ENCODE peak calls at places on chromosomes 1 and 21, in five cellular contexts. One of them, this sample, is unnamed. For H3K4me1, the result is how much of the 10 kb centered on the place peaks cover.

GRCh38 chr21:32329331-32329730 is 30.7 kb downstream of the MRAP start:
- DNase-seq in H1: no peak
- DNase-seq in upper lobe of left lung: no peak
- DNase-seq in A549: no peak
- DNase-seq in suprapubic skin: no peak
- DNase-seq in this sample: no peak

GRCh38 chr21:45336870-45337269 is 49.2 kb upstream of the POFUT2 start:
- DNase-seq in H1: no peak
- DNase-seq in upper lobe of left lung: peak
- DNase-seq in A549: no peak
- DNase-seq in suprapubic skin: peak
- DNase-seq in this sample: no peak

GRCh38 chr1:6249732-6250689 is 6.0 kb downstream of the HES3 start:
- DNase-seq in H1: peak
- DNase-seq in upper lobe of left lung: peak
- DNase-seq in A549: no peak
- DNase-seq in suprapubic skin: no peak
- DNase-seq in this sample: no peak

GRCh38 chr21:31688603-31689368 is 29.3 kb downstream of the SOD1 start:
- DNase-seq in H1: no peak
- DNase-seq in upper lobe of left lung: no peak
- DNase-seq in A549: no peak
- DNase-seq in suprapubic skin: no peak
- DNase-seq in this sample: no peak

GRCh38 chr1:20711285-20712209 is 6.3 kb downstream of the KIF17 start:
- DNase-seq in H1: no peak
- DNase-seq in upper lobe of left lung: no peak
- DNase-seq in A549: no peak
- DNase-seq in suprapubic skin: no peak
- DNase-seq in this sample: no peak

GRCh38 chr1:29985376-29985945 is 737.9 kb downstream of the MATN1 start:
- DNase-seq in H1: peak
- DNase-seq in upper lobe of left lung: no peak
- DNase-seq in A549: no peak
- DNase-seq in suprapubic skin: no peak
- DNase-seq in this sample: peak

GRCh38 chr1:36323636-36324321 is at the start of gene EVA1B:
- DNase-seq in H1: peak
- DNase-seq in upper lobe of left lung: peak
- DNase-seq in A549: peak
- DNase-seq in suprapubic skin: peak
- DNase-seq in this sample: no peak

GRCh38 chr1:183185941-183186490 is at the start of gene LAMC2:
- DNase-seq in H1: peak
- DNase-seq in upper lobe of left lung: peak
- DNase-seq in A549: peak
- DNase-seq in suprapubic skin: peak
- DNase-seq in this sample: no peak

GRCh38 chr1:244100691-244101453 is 49.8 kb downstream of the ZBTB18 start:
- DNase-seq in H1: no peak
- DNase-seq in upper lobe of left lung: no peak
- DNase-seq in A549: no peak
- DNase-seq in suprapubic skin: no peak
- DNase-seq in this sample: no peak

GRCh38 chr1:201061049-201061448 is 37.5 kb upstream of the KIF21B start:
- DNase-seq in H1: no peak
- DNase-seq in upper lobe of left lung: no peak
- DNase-seq in A549: no peak
- DNase-seq in suprapubic skin: no peak
- DNase-seq in this sample: no peak

GRCh38 chr1:36400825-36401601 is 3.3 kb upstream of the LSM10 start:
- DNase-seq in H1: peak
- DNase-seq in upper lobe of left lung: peak
- DNase-seq in A549: peak
- DNase-seq in suprapubic skin: peak
- DNase-seq in this sample: peak

GRCh38 chr1:77948841-77949424 is 29.9 kb downstream of the FUBP1 start:
- DNase-seq in H1: no peak
- DNase-seq in upper lobe of left lung: no peak
- DNase-seq in A549: peak
- DNase-seq in suprapubic skin: no peak
- DNase-seq in this sample: no peak

GRCh38 chr1:236015539-236015938 is 49.4 kb downstream of the NID1 start:
- DNase-seq in H1: no peak
- DNase-seq in upper lobe of left lung: no peak
- DNase-seq in A549: no peak
- DNase-seq in suprapubic skin: no peak
- DNase-seq in this sample: no peak

GRCh38 chr1:206145771-206146290 is 28.6 kb upstream of the AVPR1B start:
- DNase-seq in H1: no peak
- DNase-seq in upper lobe of left lung: no peak
- DNase-seq in A549: no peak
- DNase-seq in suprapubic skin: no peak
- DNase-seq in this sample: no peak

GRCh38 chr1:25501235-25502058 is 42.0 kb upstream of the LDLRAP1 start:
- DNase-seq in H1: peak
- DNase-seq in upper lobe of left lung: no peak
- DNase-seq in A549: peak
- DNase-seq in suprapubic skin: no peak
- DNase-seq in this sample: no peak

DNA sequence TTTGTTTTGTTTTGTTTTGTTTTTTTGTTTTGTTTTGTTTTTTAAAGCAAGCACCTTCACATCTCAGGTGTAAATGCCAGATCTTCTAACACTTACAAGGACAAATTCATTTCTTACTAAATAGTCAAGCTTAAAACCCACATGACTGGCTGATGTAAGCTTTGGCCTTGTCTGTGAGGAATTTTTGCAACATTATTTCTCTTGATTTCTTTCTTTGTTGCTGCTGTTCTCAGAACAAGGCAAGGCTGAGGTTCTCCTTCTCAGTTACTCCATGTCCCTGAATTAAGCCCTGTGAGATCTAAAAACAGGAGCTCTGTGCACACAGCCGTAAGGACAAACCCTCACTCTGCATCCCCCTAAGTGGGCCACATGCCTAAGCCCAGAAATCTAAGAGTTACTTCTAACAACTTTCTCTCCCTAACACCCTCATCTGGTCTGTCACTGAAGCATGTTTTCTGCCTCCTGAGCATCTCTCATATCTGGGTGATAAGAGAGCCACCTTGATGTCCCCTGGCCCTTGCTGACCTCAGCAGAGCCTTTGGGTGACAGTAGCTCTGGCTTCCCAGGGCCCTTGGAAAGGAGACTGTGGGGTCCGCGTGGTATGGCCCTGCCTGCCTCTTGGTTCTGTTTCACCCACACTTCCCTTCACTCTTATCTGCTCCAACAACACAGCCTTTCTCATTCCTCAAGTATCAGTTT is 81.2 kb upstream of the HOOK1 start:
- DNase-seq in H1: no peak
- DNase-seq in upper lobe of left lung: no peak
- DNase-seq in A549: no peak
- DNase-seq in suprapubic skin: no peak
- DNase-seq in this sample: no peak
- H3K4me1 ChIP-seq in H1: under half
- H3K4me1 ChIP-seq in upper lobe of left lung: under half
- H3K4me1 ChIP-seq in A549: under half
- H3K4me1 ChIP-seq in suprapubic skin: under half
- H3K4me1 ChIP-seq in this sample: under half

DNA sequence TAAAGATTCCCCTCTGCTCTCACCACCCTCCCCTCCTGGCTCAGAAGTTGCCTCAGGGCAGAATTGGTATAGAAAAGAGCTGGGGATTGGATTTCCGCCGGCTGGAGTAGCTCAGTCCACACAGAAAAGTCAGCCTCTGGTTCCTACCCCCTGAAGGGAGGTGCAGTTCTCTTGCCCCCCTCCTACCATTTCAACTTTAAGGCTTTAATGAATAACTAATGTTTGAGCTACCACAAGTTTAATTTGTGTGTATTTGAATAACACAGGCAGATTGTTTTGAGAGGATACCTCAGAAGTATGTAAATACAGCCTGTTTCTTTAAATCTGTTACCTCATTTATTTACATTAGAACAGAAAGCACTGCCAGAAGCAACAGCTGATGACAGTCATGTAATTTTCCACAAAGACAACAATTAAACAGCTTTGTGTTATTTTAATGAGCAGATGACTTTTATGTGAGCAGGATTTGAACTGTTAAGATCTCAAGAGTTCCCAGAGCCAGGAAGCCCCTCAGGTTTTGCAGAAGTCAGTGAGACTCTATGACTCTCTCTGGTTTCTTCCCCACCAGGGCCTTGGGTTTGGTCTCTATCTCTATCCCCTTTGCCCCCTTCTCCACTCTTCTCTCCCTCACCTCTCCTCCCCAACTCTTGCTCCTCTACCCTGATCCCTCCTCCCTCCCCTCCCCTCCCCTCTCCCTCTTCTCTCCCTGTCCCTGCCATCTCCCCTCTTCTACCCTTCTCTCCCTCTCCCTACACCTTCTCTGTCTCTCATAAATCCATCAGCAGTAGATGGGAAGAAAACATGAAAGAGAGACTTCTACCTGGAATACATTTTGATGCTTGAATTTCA is 26.3 kb downstream of the DUSP10 start:
- DNase-seq in H1: no peak
- DNase-seq in upper lobe of left lung: no peak
- DNase-seq in A549: peak
- DNase-seq in suprapubic skin: no peak
- DNase-seq in this sample: no peak
- H3K4me3 ChIP-seq in H1: no peak
- H3K4me3 ChIP-seq in upper lobe of left lung: no peak
- H3K4me3 ChIP-seq in A549: no peak
- H3K4me3 ChIP-seq in suprapubic skin: no peak
- H3K4me3 ChIP-seq in this sample: no peak

GRCh38 chr1:64209221-64209620 is 5.8 kb downstream of the UBE2U start:
- DNase-seq in H1: no peak
- DNase-seq in upper lobe of left lung: no peak
- DNase-seq in A549: no peak
- DNase-seq in suprapubic skin: no peak
- DNase-seq in this sample: no peak
- TF ChIP-seq EP300 in H1: no peak
- TF ChIP-seq EP300 in upper lobe of left lung: no peak
- TF ChIP-seq EP300 in A549: no peak
- TF ChIP-seq EP300 in suprapubic skin: no peak
- TF ChIP-seq EP300 in this sample: no peak

DNA sequence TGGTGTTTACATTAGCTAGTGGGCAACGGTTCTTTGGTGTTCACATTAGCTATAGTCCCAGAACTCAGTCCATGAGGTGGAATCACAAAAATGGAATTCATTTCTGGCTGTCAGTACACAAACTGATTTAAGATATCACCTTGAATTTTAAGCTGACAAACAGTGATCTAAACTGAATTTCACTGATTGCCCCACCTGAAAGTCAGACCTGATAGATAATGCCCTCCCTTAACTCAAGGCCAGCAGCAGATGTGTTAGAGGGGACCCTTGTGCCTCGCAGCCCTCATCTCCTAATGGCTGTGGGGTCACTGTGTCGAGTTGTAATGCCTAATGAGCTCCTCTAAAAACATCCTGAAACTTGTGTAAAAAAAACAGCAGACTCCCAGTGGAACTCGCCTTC is 8.6 kb downstream of the ARF1 start:
- DNase-seq in H1: no peak
- DNase-seq in upper lobe of left lung: no peak
- DNase-seq in A549: no peak
- DNase-seq in suprapubic skin: no peak
- DNase-seq in this sample: no peak
- H3K4me1 ChIP-seq in H1: under half
- H3K4me1 ChIP-seq in upper lobe of left lung: half or more
- H3K4me1 ChIP-seq in A549: under half
- H3K4me1 ChIP-seq in suprapubic skin: half or more
- H3K4me1 ChIP-seq in this sample: half or more

DNA sequence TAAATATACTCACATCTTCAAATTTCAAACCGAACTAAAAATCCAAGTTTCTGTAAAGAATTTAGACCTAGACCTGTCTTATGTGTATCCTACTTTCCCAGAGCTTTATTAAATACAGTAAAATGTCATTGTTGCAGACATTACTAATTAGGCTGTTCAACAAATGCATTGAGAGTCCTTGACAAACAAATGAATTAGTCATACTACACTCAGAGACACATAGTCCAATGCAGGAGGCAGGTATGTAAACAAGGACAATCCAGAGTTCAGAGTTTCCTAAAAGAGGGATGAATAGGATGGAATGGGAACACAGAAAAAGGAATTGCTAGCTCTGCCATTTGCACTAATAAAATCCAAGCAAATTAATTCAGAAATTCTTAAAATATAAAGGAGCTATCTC is 1.6 kb upstream of the EGLN1 start:
- DNase-seq in H1: no peak
- DNase-seq in upper lobe of left lung: no peak
- DNase-seq in A549: peak
- DNase-seq in suprapubic skin: no peak
- DNase-seq in this sample: no peak
- H3K4me3 ChIP-seq in H1: no peak
- H3K4me3 ChIP-seq in upper lobe of left lung: no peak
- H3K4me3 ChIP-seq in A549: peak
- H3K4me3 ChIP-seq in suprapubic skin: no peak
- H3K4me3 ChIP-seq in this sample: no peak

DNA sequence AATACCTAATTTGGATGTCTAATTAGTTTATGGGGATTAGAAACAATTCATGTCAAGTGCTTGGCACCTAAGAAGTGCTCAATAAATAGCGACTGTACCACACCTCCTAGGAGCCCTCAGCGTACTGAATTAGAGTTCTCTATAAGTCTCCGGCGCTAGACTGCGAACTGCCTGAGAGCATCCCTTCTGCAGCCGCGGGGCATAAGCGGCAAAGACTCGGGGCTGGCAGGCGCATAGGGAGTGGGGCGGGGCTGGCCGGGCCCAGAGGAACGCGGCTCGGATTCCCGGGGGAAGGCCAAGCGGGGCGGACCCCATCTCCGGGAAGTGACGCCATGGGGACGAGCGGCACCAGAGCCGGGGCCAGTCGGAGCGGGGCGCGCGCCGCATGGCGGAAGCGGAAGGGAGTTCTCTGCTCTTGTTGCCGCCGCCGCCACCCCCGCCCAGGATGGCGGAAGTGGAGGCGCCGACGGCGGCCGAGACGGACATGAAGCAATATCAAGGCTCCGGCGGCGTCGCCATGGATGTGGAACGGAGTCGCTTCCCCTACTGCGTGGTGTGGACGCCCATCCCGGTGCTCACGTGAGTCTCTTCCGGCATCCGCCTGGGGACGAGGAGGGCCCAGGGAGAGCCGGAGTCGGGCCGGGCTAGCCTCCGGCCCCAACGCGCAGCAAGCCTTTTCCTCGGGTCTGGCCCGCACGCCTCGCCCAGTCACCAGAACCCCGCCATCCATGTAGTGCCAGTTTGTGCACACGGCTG is at the start of gene TMEM222:
- DNase-seq in H1: peak
- DNase-seq in upper lobe of left lung: peak
- DNase-seq in A549: peak
- DNase-seq in suprapubic skin: peak
- DNase-seq in this sample: peak
- TF ChIP-seq EP300 in H1: peak
- TF ChIP-seq EP300 in upper lobe of left lung: no peak
- TF ChIP-seq EP300 in A549: no peak
- TF ChIP-seq EP300 in suprapubic skin: no peak
- TF ChIP-seq EP300 in this sample: no peak

This sample was measured in esophagus muscularis mucosa.